ENCODE peak calls at places on chromosome 1, in four cellular contexts. Y is HepG2, F is SK-N-SH, J is GM12878. O is an unnamed sample.

GRCh38 chr1:229406798-229407197 is 27.1 kb downstream of the ACTA1 start:
- DNase-seq in F (no peak), J (no peak), Y (peak), O (no peak)

GRCh38 chr1:212256404-212256803 is 28.8 kb upstream of the PPP2R5A start:
- DNase-seq in Y (no peak), F (no peak), J (no peak), O (no peak)

GRCh38 chr1:117802546-117803257 is 126.7 kb downstream of the GDAP2 start:
- DNase-seq in F (no peak), Y (no peak), J (no peak), O (no peak)

GRCh38 chr1:63350320-63350719 is 17.1 kb upstream of the ALG6 start:
- DNase-seq in F (no peak), J (no peak), Y (no peak), O (no peak)

GRCh38 chr1:189429610-189430009 is 1048.1 kb downstream of the BRINP3 start:
- DNase-seq in Y (peak), J (no peak), F (peak), O (peak)

GRCh38 chr1:235648954-235649721 is 446 bp downstream of the GNG4 start:
- DNase-seq in F (peak), J (no peak), Y (peak), O (no peak)

GRCh38 chr1:101371259-101371658 is 134.4 kb downstream of the S1PR1 start:
- DNase-seq in Y (peak), F (no peak), J (peak), O (no peak)

GRCh38 chr1:29855761-29856160 is 619.4 kb downstream of the PTPRU start:
- DNase-seq in Y (no peak), F (no peak), J (no peak), O (no peak)

GRCh38 chr1:85258536-85259117 is 835 bp downstream of the C1orf52 start:
- DNase-seq in F (no peak), Y (no peak), J (no peak), O (no peak)

GRCh38 chr1:92503926-92504750 is 17.4 kb upstream of the GFI1 start:
- DNase-seq in J (no peak), F (no peak), Y (no peak), O (no peak)

GRCh38 chr1:208527197-208527596 is 283.0 kb upstream of the PLXNA2 start:
- DNase-seq in J (no peak), F (no peak), Y (no peak), O (no peak)

GRCh38 chr1:62356257-62356835 is 37.1 kb upstream of the KANK4 start:
- DNase-seq in F (no peak), Y (no peak), J (peak), O (no peak)

GRCh38 chr1:152932170-152932811 is 14.7 kb upstream of the SPRR5 start:
- DNase-seq in Y (no peak), F (no peak), J (no peak), O (no peak)

GRCh38 chr1:160098852-160099647 is 631 bp upstream of the IGSF8 start:
- DNase-seq in Y (peak), F (peak), J (peak), O (peak)

GRCh38 chr1:21657456-21658190 is 11.5 kb downstream of the RAP1GAP start:
- DNase-seq in J (no peak), Y (no peak), F (no peak), O (no peak)

GRCh38 chr1:180930687-180931086 is 18.0 kb downstream of the KIAA1614 start:
- DNase-seq in F (peak), J (no peak), Y (no peak), O (no peak)

GRCh38 chr1:170290971-170291370 is 145.2 kb downstream of the NTMT2 start:
- DNase-seq in Y (no peak), F (no peak), J (no peak), O (no peak)

GRCh38 chr1:114024049-114024448 is 44.8 kb downstream of the OLFML3 start:
- DNase-seq in J (no peak), Y (no peak), F (no peak), O (no peak)

GRCh38 chr1:161119379-161120061 is 1.6 kb downstream of the NIT1 start:
- DNase-seq in Y (no peak), F (peak), J (no peak), O (peak)

GRCh38 chr1:27574871-27575831 is 28.8 kb downstream of the AHDC1 start:
- DNase-seq in F (peak), Y (no peak), J (no peak), O (peak)

GRCh38 chr1:53127546-53127945 is 14.9 kb downstream of the SLC1A7 start:
- DNase-seq in Y (no peak), J (no peak), F (no peak), O (no peak)

GRCh38 chr1:228737613-228738012 is 2.3 kb downstream of the RHOU start:
- DNase-seq in J (no peak), F (no peak), Y (no peak), O (no peak)

GRCh38 chr1:151192047-151192446 is 2.0 kb upstream of the VPS72 start:
- DNase-seq in J (no peak), F (no peak), Y (no peak), O (no peak)

GRCh38 chr1:179586107-179586823 is 5.4 kb upstream of the TDRD5 start:
- DNase-seq in J (no peak), Y (no peak), F (peak), O (peak)

GRCh38 chr1:115138271-115138670 is 49.0 kb upstream of the TSPAN2 start:
- DNase-seq in F (no peak), J (no peak), Y (no peak), O (no peak)

GRCh38 chr1:25051504-25051903 is 121.4 kb upstream of the RUNX3 start:
- DNase-seq in Y (no peak), F (no peak), J (no peak), O (no peak)

GRCh38 chr1:210792703-210793102 is 341.2 kb downstream of the KCNH1 start:
- DNase-seq in F (no peak), J (no peak), Y (no peak), O (no peak)

GRCh38 chr1:231392380-231393131 is 29.5 kb downstream of the EGLN1 start:
- DNase-seq in F (peak), Y (no peak), J (no peak), O (no peak)

GRCh38 chr1:10738125-10738746 is 58.2 kb downstream of the CASZ1 start:
- DNase-seq in F (no peak), J (no peak), Y (no peak), O (no peak)

GRCh38 chr1:100164702-100165101 is 13.4 kb downstream of the LRRC39 start:
- DNase-seq in J (no peak), F (no peak), Y (no peak), O (no peak)

GRCh38 chr1:20867847-20868246 is 80.7 kb upstream of the HP1BP3 start:
- DNase-seq in J (no peak), Y (no peak), F (no peak), O (no peak)

GRCh38 chr1:204578867-204579664 is 62.9 kb downstream of the MDM4 start:
- DNase-seq in F (no peak), J (peak), Y (no peak), O (no peak)

GRCh38 chr1:204577794-204578478 is 61.7 kb downstream of the MDM4 start:
- DNase-seq in Y (no peak), F (no peak), J (no peak), O (no peak)

GRCh38 chr1:204579681-204580080 is 63.5 kb downstream of the MDM4 start:
- DNase-seq in Y (no peak), J (no peak), F (no peak), O (no peak)

GRCh38 chr1:204581759-204582158 is 65.6 kb downstream of the MDM4 start:
- DNase-seq in F (no peak), Y (no peak), J (no peak), O (no peak)

DNA sequence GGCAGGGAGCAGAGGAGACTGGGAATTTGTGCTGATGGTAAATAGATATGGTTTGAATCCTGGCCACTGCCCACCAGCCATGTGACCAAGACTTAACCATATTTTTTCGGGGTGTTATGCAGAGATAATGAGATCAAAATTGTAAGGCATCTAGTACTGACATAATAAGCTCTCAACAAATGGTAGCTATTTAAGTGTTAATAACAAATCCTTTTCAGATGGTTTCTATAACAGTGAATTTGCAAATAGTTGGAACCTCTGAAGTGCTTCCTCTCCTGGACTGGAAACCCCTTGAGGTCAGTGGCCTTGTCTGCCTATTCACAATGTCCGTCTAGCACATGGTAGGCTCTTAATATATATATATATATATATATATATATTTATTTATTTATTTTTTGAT is 64.7 kb downstream of the MDM4 start:
- DNase-seq in J (no peak), Y (no peak), F (no peak), O (no peak)
- TF ChIP-seq MAX in J (no peak), Y (no peak), F (no peak), O (no peak)

DNA sequence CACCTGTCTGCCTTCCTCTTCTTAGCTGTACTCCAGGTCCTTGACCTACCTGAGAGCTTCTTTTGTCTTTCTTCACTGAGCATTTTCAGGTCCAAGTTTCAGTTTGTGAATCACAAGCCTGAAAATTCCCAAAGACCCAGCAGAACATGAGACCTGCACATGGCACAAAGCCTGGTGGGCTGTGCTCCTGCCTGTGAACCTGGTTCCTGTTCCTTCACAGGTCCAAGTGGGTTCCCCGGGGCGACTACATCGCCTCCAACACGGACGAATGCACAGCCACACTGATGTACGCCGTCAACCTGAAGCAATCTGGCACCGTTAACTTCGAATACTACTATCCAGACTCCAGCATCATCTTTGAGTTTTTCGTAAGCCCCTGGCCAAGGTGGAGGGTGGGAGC is 42.1 kb upstream of the SARS1 start:
- DNase-seq in J (no peak), F (no peak), Y (no peak), O (no peak)
- TF ChIP-seq FOXM1 in J (no peak), F (no peak), Y (no peak), O (no peak)

GRCh38 chr1:110281363-110282290 is 57.5 kb upstream of the RBM15 start:
- DNase-seq in F (peak), J (no peak), Y (no peak), O (no peak)
- TF ChIP-seq MAX in F (no peak), J (no peak), Y (no peak), O (no peak)

GRCh38 chr1:243301059-243301458 is 45.2 kb downstream of the SDCCAG8 start:
- DNase-seq in Y (no peak), F (no peak), J (no peak), O (no peak)
- TF ChIP-seq FOXM1 in Y (no peak), F (no peak), J (no peak), O (no peak)

DNA sequence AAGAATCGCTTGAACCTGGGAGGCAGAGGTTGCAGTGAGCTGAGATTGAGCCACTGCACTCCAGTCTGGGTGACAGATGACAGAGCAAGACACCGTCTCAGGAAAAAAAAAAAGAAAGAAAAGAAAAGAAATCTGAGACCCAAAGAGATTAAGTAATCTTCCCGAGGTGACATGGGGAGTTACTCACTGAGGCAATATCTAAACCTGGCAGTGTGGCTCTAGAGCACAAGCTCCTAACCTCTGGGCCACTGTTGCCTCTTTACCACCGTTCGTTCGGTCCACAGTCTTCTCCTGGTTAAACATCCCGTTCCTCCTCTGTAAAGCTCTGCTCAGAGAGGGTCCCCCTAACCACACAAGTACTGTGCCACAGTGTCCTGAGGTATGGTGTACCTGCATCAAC is 1.5 kb downstream of the HMGCL start:
- DNase-seq in F (no peak), Y (no peak), J (no peak), O (no peak)
- TF ChIP-seq MAX in F (no peak), Y (no peak), J (no peak), O (no peak)

GRCh38 chr1:163273766-163274441 is 47.9 kb upstream of the NUF2 start:
- DNase-seq in J (no peak), F (no peak), Y (no peak), O (no peak)

GRCh38 chr1:163278602-163279001 is 43.2 kb upstream of the NUF2 start:
- DNase-seq in Y (no peak), F (no peak), J (no peak), O (no peak)

DNA sequence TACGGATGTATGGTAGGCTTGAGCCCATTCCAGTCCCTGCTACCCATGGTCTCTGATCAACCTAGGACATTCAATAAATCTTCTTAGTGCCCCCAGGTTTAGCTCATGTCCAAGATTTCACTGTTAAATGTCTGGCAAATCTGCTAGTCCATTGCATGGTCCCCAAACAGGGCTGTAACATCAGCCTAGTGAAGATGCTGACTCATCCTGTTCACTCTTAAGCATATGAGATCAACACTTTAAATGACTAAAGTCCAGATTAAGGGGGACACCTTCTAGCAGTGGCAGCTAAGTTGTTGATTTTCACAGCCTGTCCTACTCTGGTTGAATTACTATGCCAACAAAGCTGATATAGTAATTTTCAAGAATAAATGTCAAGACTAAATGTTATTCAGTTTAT is 46.5 kb upstream of the NUF2 start:
- DNase-seq in F (no peak), Y (peak), J (no peak), O (no peak)
- TF ChIP-seq FOXM1 in F (no peak), Y (no peak), J (no peak), O (no peak)

DNA sequence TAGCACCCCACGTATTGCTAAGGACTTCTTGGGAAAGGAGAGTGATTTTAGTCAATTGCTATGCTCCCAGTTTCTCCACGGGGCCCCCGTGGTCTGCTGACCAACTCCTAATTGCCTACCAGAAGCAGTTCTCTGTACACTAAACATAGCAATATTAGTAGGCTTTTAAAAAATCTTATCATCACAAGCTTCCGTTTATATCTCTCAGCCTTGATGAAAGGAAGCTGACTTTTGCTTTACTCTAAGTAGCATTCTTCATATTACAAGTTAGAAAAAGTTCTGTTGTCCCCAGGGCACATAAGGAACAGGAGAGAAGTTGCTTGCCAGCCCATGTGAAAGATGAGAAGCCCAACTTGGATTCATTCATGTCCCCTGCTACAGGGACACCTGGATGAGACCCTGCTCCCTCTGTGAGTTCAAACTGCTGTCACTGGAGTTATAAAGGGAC is 29.3 kb downstream of the TGFB2 start:
- DNase-seq in Y (no peak), J (no peak), F (no peak), O (no peak)
- TF ChIP-seq MAX in Y (no peak), J (no peak), F (no peak), O (no peak)

O was measured in K562.